ENCODE peak calls at places on chromosome 13, in seven cellular contexts. R is uterus, D is thoracic aorta, T is upper lobe of left lung, W is dorsolateral prefrontal cortex, J is tibial nerve, N is AG04450. X is an unnamed sample.

GRCh38 chr13:97727991-97728390 is 225.5 kb upstream of the IPO5 start:
- DNase-seq in R (no peak), D (no peak), T (no peak), W (no peak), J (no peak), N (no peak), X (no peak)

GRCh38 chr13:35850569-35850968 is 280.6 kb downstream of the DCLK1 start:
- DNase-seq in R (no peak), D (no peak), T (no peak), W (no peak), J (no peak), N (no peak), X (no peak)

GRCh38 chr13:74062933-74063332 is 71.3 kb downstream of the KLF12 start:
- DNase-seq in R (peak; percentile 49), D (peak; percentile 27), T (no peak), W (peak; percentile 63), J (no peak), N (no peak), X (no peak)

GRCh38 chr13:60164490-60164889 is 762 bp upstream of the DIAPH3 start:
- DNase-seq in R (no peak), D (no peak), T (no peak), W (no peak), J (no peak), N (no peak), X (no peak)

GRCh38 chr13:77136902-77137420 is 110.0 kb upstream of the FBXL3 start:
- DNase-seq in R (no peak), D (no peak), T (no peak), W (no peak), J (no peak), N (peak; percentile 82), X (no peak)

GRCh38 chr13:83577183-83577582 is 305.1 kb downstream of the SLITRK1 start:
- DNase-seq in R (no peak), D (no peak), T (no peak), W (no peak), J (no peak), N (no peak), X (no peak)

GRCh38 chr13:89550842-89551422 is 1796.6 kb upstream of the MIR17HG start:
- DNase-seq in R (no peak), D (no peak), T (no peak), W (no peak), J (no peak), N (no peak), X (no peak)

GRCh38 chr13:109100705-109101104 is 471.3 kb downstream of the MYO16 start:
- DNase-seq in R (no peak), D (no peak), T (no peak), W (no peak), J (no peak), N (no peak), X (no peak)

GRCh38 chr13:101712026-101712348 is 259.5 kb downstream of the ITGBL1 start:
- DNase-seq in R (no peak), D (no peak), T (no peak), W (no peak), J (no peak), N (no peak), X (no peak)

GRCh38 chr13:40799508-40799907 is 10.1 kb downstream of the SLC25A15 start:
- DNase-seq in R (no peak), D (no peak), T (no peak), W (no peak), J (no peak), N (no peak), X (no peak)

GRCh38 chr13:25988655-25989054 is 63.2 kb downstream of the SHISA2 start:
- DNase-seq in R (no peak), D (no peak), T (no peak), W (no peak), J (no peak), N (no peak), X (no peak)

GRCh38 chr13:79735228-79735627 is 254.3 kb downstream of the NDFIP2 start:
- DNase-seq in R (no peak), D (no peak), T (no peak), W (no peak), J (no peak), N (no peak), X (no peak)

GRCh38 chr13:25771641-25772478 is 280.0 kb downstream of the SHISA2 start:
- DNase-seq in R (no peak), D (no peak), T (no peak), W (no peak), J (no peak), N (no peak), X (no peak)

GRCh38 chr13:30810261-30810701 is 74.9 kb downstream of the ALOX5AP start:
- DNase-seq in R (no peak), D (no peak), T (no peak), W (peak; percentile 40), J (no peak), N (no peak), X (no peak)

GRCh38 chr13:109795021-109795420 is 8.6 kb upstream of the IRS2 start:
- DNase-seq in R (no peak), D (no peak), T (no peak), W (no peak), J (no peak), N (no peak), X (no peak)

GRCh38 chr13:44158055-44158655 is 215.5 kb upstream of the SERP2 start:
- DNase-seq in R (no peak), D (no peak), T (no peak), W (no peak), J (no peak), N (no peak), X (no peak)

GRCh38 chr13:90826688-90827087 is 520.8 kb upstream of the MIR17HG start:
- DNase-seq in R (no peak), D (no peak), T (no peak), W (no peak), J (no peak), N (no peak), X (no peak)

GRCh38 chr13:22229916-22230315 is 559.0 kb downstream of the FGF9 start:
- DNase-seq in R (no peak), D (no peak), T (no peak), W (no peak), J (no peak), N (no peak), X (no peak)

GRCh38 chr13:29570058-29570654 is 25.3 kb downstream of the SLC7A1 start:
- DNase-seq in R (no peak), D (no peak), T (no peak), W (no peak), J (no peak), N (no peak), X (no peak)

GRCh38 chr13:81929988-81930387 is 1589.1 kb upstream of the SPRY2 start:
- DNase-seq in R (no peak), D (no peak), T (no peak), W (no peak), J (no peak), N (no peak), X (no peak)

GRCh38 chr13:33554919-33555791 is 262.8 kb upstream of the RFC3 start:
- DNase-seq in R (no peak), D (no peak), T (no peak), W (no peak), J (no peak), N (peak; percentile 18), X (no peak)

GRCh38 chr13:27917121-27917947 is 2.5 kb upstream of the PDX1 start:
- DNase-seq in R (no peak), D (no peak), T (no peak), W (no peak), J (no peak), N (no peak), X (no peak)

GRCh38 chr13:87777395-87777794 is 106.2 kb downstream of the SLITRK5 start:
- DNase-seq in R (no peak), D (no peak), T (no peak), W (no peak), J (no peak), N (no peak), X (no peak)

GRCh38 chr13:59531571-59532091 is 632.1 kb downstream of the DIAPH3 start:
- DNase-seq in R (peak; percentile 25), D (peak; percentile 16), T (peak; percentile 62), W (peak; percentile 14), J (peak; percentile 72), N (peak; percentile 74), X (no peak)

GRCh38 chr13:41019027-41019487 is at the start of gene ELF1:
- DNase-seq in R (no peak), D (no peak), T (peak; percentile 81), W (no peak), J (no peak), N (no peak), X (no peak)

GRCh38 chr13:21022694-21023325 is 38.6 kb downstream of the LATS2 start:
- DNase-seq in R (no peak), D (no peak), T (no peak), W (no peak), J (no peak), N (no peak), X (no peak)
- TF ChIP-seq CTCF in R (no peak), D (no peak), T (no peak), W (no peak), J (no peak), N (no peak), X (no peak)

DNA sequence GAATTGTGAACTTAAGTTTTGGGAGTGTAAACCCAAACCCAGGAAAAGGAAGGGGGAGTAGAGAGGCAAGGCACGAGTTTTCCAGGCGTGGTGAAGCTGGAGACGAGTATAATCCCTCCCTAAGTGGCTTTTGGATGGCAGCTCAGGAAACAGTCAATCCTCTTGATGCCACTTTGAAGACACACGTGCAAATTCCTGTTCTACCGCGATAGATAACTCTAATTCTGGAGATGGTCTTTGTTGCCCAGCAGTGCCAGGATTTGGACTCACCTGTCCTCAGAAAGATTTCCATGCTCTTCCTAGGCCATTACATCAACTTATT is 2.0 kb downstream of the HS6ST3 start:
- DNase-seq in R (no peak), D (no peak), T (no peak), W (no peak), J (no peak), N (no peak), X (no peak)
- TF ChIP-seq CTCF in R (no peak), D (no peak), T (no peak), W (no peak), J (no peak), N (no peak), X (no peak)

GRCh38 chr13:39676315-39676876 is 20.9 kb downstream of the COG6 start:
- DNase-seq in R (no peak), D (no peak), T (no peak), W (no peak), J (no peak), N (no peak), X (no peak)
- TF ChIP-seq CTCF in R (peak; percentile 41), D (peak; percentile 40), T (peak; percentile 17), W (peak; percentile 47), J (peak; percentile 27), N (peak; percentile 50), X (peak; percentile 76)

GRCh38 chr13:76019421-76020044 is 383.4 kb downstream of the LMO7 start:
- DNase-seq in R (no peak), D (no peak), T (no peak), W (peak; percentile 5), J (no peak), N (no peak), X (no peak)

GRCh38 chr13:76020421-76020955 is 384.4 kb downstream of the LMO7 start:
- DNase-seq in R (no peak), D (no peak), T (no peak), W (no peak), J (no peak), N (no peak), X (no peak)

GRCh38 chr13:76017861-76018556 is 381.9 kb downstream of the LMO7 start:
- DNase-seq in R (no peak), D (no peak), T (no peak), W (no peak), J (no peak), N (no peak), X (no peak)

GRCh38 chr13:76014618-76015315 is 378.6 kb downstream of the LMO7 start:
- DNase-seq in R (no peak), D (no peak), T (no peak), W (no peak), J (no peak), N (no peak), X (no peak)

GRCh38 chr13:76016799-76017198 is 380.7 kb downstream of the LMO7 start:
- DNase-seq in R (no peak), D (no peak), T (no peak), W (no peak), J (no peak), N (no peak), X (no peak)
- TF ChIP-seq CTCF in R (no peak), D (no peak), T (no peak), W (no peak), J (no peak), N (peak; percentile 45), X (peak; percentile 65)

X was measured in type B pancreatic cell.